ENCODE peak calls at places on chromosome 4, in seven cellular contexts. One of them, this sample, is unnamed.

GRCh38 chr4:176123710-176124407 is 58.2 kb downstream of the WDR17 start:
- DNase-seq in fibroblast of pulmonary artery: peak; percentile 21
- DNase-seq in brain microvascular endothelial cell: no peak
- DNase-seq in IMR-90: no peak
- DNase-seq in CD8-positive, alpha-beta T cell: no peak
- DNase-seq in tibial nerve: no peak
- DNase-seq in aorta: no peak
- DNase-seq in this sample: no peak

GRCh38 chr4:139595989-139596679 is 40.1 kb upstream of the SETD7 start:
- DNase-seq in fibroblast of pulmonary artery: peak; percentile 29
- DNase-seq in brain microvascular endothelial cell: peak; percentile 48
- DNase-seq in IMR-90: peak; percentile 56
- DNase-seq in CD8-positive, alpha-beta T cell: no peak
- DNase-seq in tibial nerve: peak; percentile 67
- DNase-seq in aorta: no peak
- DNase-seq in this sample: no peak

GRCh38 chr4:72286185-72286584 is 254.4 kb downstream of the NPFFR2 start:
- DNase-seq in fibroblast of pulmonary artery: peak; percentile 44
- DNase-seq in brain microvascular endothelial cell: no peak
- DNase-seq in IMR-90: peak; percentile 12
- DNase-seq in CD8-positive, alpha-beta T cell: no peak
- DNase-seq in tibial nerve: no peak
- DNase-seq in aorta: no peak
- DNase-seq in this sample: no peak

GRCh38 chr4:140408974-140409373 is 18.5 kb downstream of the CLGN start:
- DNase-seq in fibroblast of pulmonary artery: no peak
- DNase-seq in brain microvascular endothelial cell: no peak
- DNase-seq in IMR-90: no peak
- DNase-seq in CD8-positive, alpha-beta T cell: no peak
- DNase-seq in tibial nerve: no peak
- DNase-seq in aorta: no peak
- DNase-seq in this sample: no peak

GRCh38 chr4:153514001-153514526 is 47.9 kb downstream of the TMEM131L start:
- DNase-seq in fibroblast of pulmonary artery: peak; percentile 73
- DNase-seq in brain microvascular endothelial cell: peak; percentile 80
- DNase-seq in IMR-90: peak; percentile 66
- DNase-seq in CD8-positive, alpha-beta T cell: no peak
- DNase-seq in tibial nerve: no peak
- DNase-seq in aorta: no peak
- DNase-seq in this sample: no peak

GRCh38 chr4:64000241-64000640 is 409.0 kb downstream of the TECRL start:
- DNase-seq in fibroblast of pulmonary artery: no peak
- DNase-seq in brain microvascular endothelial cell: no peak
- DNase-seq in IMR-90: no peak
- DNase-seq in CD8-positive, alpha-beta T cell: no peak
- DNase-seq in tibial nerve: no peak
- DNase-seq in aorta: no peak
- DNase-seq in this sample: no peak

GRCh38 chr4:155377281-155377680 is 516 bp upstream of the MAP9 start:
- DNase-seq in fibroblast of pulmonary artery: peak; percentile 28
- DNase-seq in brain microvascular endothelial cell: peak; percentile 29
- DNase-seq in IMR-90: peak; percentile 15
- DNase-seq in CD8-positive, alpha-beta T cell: no peak
- DNase-seq in tibial nerve: no peak
- DNase-seq in aorta: no peak
- DNase-seq in this sample: no peak

GRCh38 chr4:102562995-102563394 is 61.8 kb downstream of the NFKB1 start:
- DNase-seq in fibroblast of pulmonary artery: no peak
- DNase-seq in brain microvascular endothelial cell: no peak
- DNase-seq in IMR-90: peak; percentile 48
- DNase-seq in CD8-positive, alpha-beta T cell: no peak
- DNase-seq in tibial nerve: no peak
- DNase-seq in aorta: no peak
- DNase-seq in this sample: no peak

GRCh38 chr4:28093071-28093470 is 1232.4 kb downstream of the STIM2 start:
- DNase-seq in fibroblast of pulmonary artery: no peak
- DNase-seq in brain microvascular endothelial cell: no peak
- DNase-seq in IMR-90: no peak
- DNase-seq in CD8-positive, alpha-beta T cell: no peak
- DNase-seq in tibial nerve: no peak
- DNase-seq in aorta: no peak
- DNase-seq in this sample: no peak

GRCh38 chr4:172245493-172245892 is 432.3 kb downstream of the GALNTL6 start:
- DNase-seq in fibroblast of pulmonary artery: no peak
- DNase-seq in brain microvascular endothelial cell: no peak
- DNase-seq in IMR-90: no peak
- DNase-seq in CD8-positive, alpha-beta T cell: no peak
- DNase-seq in tibial nerve: no peak
- DNase-seq in aorta: no peak
- DNase-seq in this sample: no peak

GRCh38 chr4:24805036-24805435 is 9.7 kb downstream of the SOD3 start:
- DNase-seq in fibroblast of pulmonary artery: no peak
- DNase-seq in brain microvascular endothelial cell: no peak
- DNase-seq in IMR-90: no peak
- DNase-seq in CD8-positive, alpha-beta T cell: no peak
- DNase-seq in tibial nerve: no peak
- DNase-seq in aorta: no peak
- DNase-seq in this sample: no peak

GRCh38 chr4:3871181-3871852 is 105.1 kb downstream of the ADRA2C start:
- DNase-seq in fibroblast of pulmonary artery: no peak
- DNase-seq in brain microvascular endothelial cell: no peak
- DNase-seq in IMR-90: no peak
- DNase-seq in CD8-positive, alpha-beta T cell: no peak
- DNase-seq in tibial nerve: no peak
- DNase-seq in aorta: peak; percentile 74
- DNase-seq in this sample: no peak

GRCh38 chr4:15665738-15666365 is 10.7 kb upstream of the FBXL5 start:
- DNase-seq in fibroblast of pulmonary artery: peak; percentile 76
- DNase-seq in brain microvascular endothelial cell: no peak
- DNase-seq in IMR-90: peak; percentile 58
- DNase-seq in CD8-positive, alpha-beta T cell: no peak
- DNase-seq in tibial nerve: no peak
- DNase-seq in aorta: no peak
- DNase-seq in this sample: no peak

GRCh38 chr4:1347410-1347864 is 429 bp downstream of the UVSSA start:
- DNase-seq in fibroblast of pulmonary artery: peak; percentile 88
- DNase-seq in brain microvascular endothelial cell: peak; percentile 79
- DNase-seq in IMR-90: peak; percentile 82
- DNase-seq in CD8-positive, alpha-beta T cell: peak; percentile 42
- DNase-seq in tibial nerve: peak; percentile 57
- DNase-seq in aorta: peak; percentile 92
- DNase-seq in this sample: no peak

GRCh38 chr4:74244049-74244448 is 64.2 kb upstream of the EPGN start:
- DNase-seq in fibroblast of pulmonary artery: no peak
- DNase-seq in brain microvascular endothelial cell: no peak
- DNase-seq in IMR-90: no peak
- DNase-seq in CD8-positive, alpha-beta T cell: no peak
- DNase-seq in tibial nerve: no peak
- DNase-seq in aorta: no peak
- DNase-seq in this sample: no peak

GRCh38 chr4:39706334-39706733 is 8.4 kb downstream of the UBE2K start:
- DNase-seq in fibroblast of pulmonary artery: peak; percentile 82
- DNase-seq in brain microvascular endothelial cell: peak; percentile 76
- DNase-seq in IMR-90: peak; percentile 89
- DNase-seq in CD8-positive, alpha-beta T cell: no peak
- DNase-seq in tibial nerve: no peak
- DNase-seq in aorta: peak; percentile 84
- DNase-seq in this sample: no peak

GRCh38 chr4:92234393-92235176 is 69.2 kb upstream of the GRID2 start:
- DNase-seq in fibroblast of pulmonary artery: peak; percentile 100
- DNase-seq in brain microvascular endothelial cell: peak; percentile 92
- DNase-seq in IMR-90: peak; percentile 100
- DNase-seq in CD8-positive, alpha-beta T cell: no peak
- DNase-seq in tibial nerve: no peak
- DNase-seq in aorta: no peak
- DNase-seq in this sample: no peak

GRCh38 chr4:174929346-174929745 is 11.2 kb downstream of the ADAM29 start:
- DNase-seq in fibroblast of pulmonary artery: no peak
- DNase-seq in brain microvascular endothelial cell: no peak
- DNase-seq in IMR-90: no peak
- DNase-seq in CD8-positive, alpha-beta T cell: no peak
- DNase-seq in tibial nerve: no peak
- DNase-seq in aorta: no peak
- DNase-seq in this sample: no peak

GRCh38 chr4:187172340-187172761 is 448.7 kb upstream of the FAT1 start:
- DNase-seq in fibroblast of pulmonary artery: peak; percentile 42
- DNase-seq in brain microvascular endothelial cell: peak; percentile 69
- DNase-seq in IMR-90: no peak
- DNase-seq in CD8-positive, alpha-beta T cell: no peak
- DNase-seq in tibial nerve: no peak
- DNase-seq in aorta: no peak
- DNase-seq in this sample: no peak

GRCh38 chr4:40221744-40222143 is 24.9 kb downstream of the RHOH start:
- DNase-seq in fibroblast of pulmonary artery: no peak
- DNase-seq in brain microvascular endothelial cell: no peak
- DNase-seq in IMR-90: no peak
- DNase-seq in CD8-positive, alpha-beta T cell: no peak
- DNase-seq in tibial nerve: no peak
- DNase-seq in aorta: no peak
- DNase-seq in this sample: no peak

GRCh38 chr4:10006604-10007435 is 14.5 kb downstream of the SLC2A9 start:
- DNase-seq in fibroblast of pulmonary artery: peak; percentile 37
- DNase-seq in brain microvascular endothelial cell: no peak
- DNase-seq in IMR-90: no peak
- DNase-seq in CD8-positive, alpha-beta T cell: no peak
- DNase-seq in tibial nerve: no peak
- DNase-seq in aorta: no peak
- DNase-seq in this sample: no peak

GRCh38 chr4:170088686-170089085 is 1.1 kb downstream of the AADAT start:
- DNase-seq in fibroblast of pulmonary artery: no peak
- DNase-seq in brain microvascular endothelial cell: no peak
- DNase-seq in IMR-90: no peak
- DNase-seq in CD8-positive, alpha-beta T cell: no peak
- DNase-seq in tibial nerve: no peak
- DNase-seq in aorta: no peak
- DNase-seq in this sample: no peak
- H3K4me3 ChIP-seq in fibroblast of pulmonary artery: peak overlapping the region; percentile 71
- H3K4me3 ChIP-seq in brain microvascular endothelial cell: peak overlapping the region; percentile 82
- H3K4me3 ChIP-seq in IMR-90: no peak overlapping the region
- H3K4me3 ChIP-seq in CD8-positive, alpha-beta T cell: no peak overlapping the region
- H3K4me3 ChIP-seq in tibial nerve: peak overlapping the region; percentile 68
- H3K4me3 ChIP-seq in aorta: no peak overlapping the region
- H3K4me3 ChIP-seq in this sample: no peak overlapping the region

GRCh38 chr4:56050584-56050983 is 101.8 kb downstream of the CEP135 start:
- DNase-seq in fibroblast of pulmonary artery: no peak
- DNase-seq in brain microvascular endothelial cell: no peak
- DNase-seq in IMR-90: no peak
- DNase-seq in CD8-positive, alpha-beta T cell: no peak
- DNase-seq in tibial nerve: no peak
- DNase-seq in aorta: no peak
- DNase-seq in this sample: no peak
- H3K4me3 ChIP-seq in fibroblast of pulmonary artery: peak overlapping the region; percentile 66
- H3K4me3 ChIP-seq in brain microvascular endothelial cell: no peak overlapping the region
- H3K4me3 ChIP-seq in IMR-90: no peak overlapping the region
- H3K4me3 ChIP-seq in CD8-positive, alpha-beta T cell: no peak overlapping the region
- H3K4me3 ChIP-seq in tibial nerve: no peak overlapping the region
- H3K4me3 ChIP-seq in aorta: no peak overlapping the region
- H3K4me3 ChIP-seq in this sample: no peak overlapping the region

DNA sequence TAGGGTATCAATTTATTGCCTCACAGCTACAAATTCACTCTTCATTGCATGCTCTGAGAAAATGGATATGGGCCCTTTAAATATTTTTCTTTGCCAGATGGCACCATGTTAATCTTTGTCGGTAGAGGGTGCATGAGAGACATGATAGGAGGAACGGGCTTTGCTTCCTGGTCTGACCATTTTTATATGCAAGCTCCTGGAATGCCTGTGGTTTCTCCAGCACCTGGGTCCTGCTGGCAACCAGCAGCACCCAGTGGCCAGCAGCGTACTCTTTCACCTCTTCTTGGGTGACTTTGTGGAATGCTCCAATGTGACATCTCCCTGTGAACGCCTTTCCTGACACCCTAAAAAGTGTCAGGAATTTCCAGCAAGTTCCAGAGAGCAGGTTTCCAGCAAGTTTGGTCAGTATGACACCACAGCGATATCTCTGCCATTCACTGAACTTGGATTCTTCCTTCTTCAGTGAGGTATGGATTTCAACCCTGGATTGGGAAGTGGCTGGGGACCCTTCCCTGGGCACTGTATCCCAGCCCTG is 140.3 kb upstream of the PGRMC2 start:
- DNase-seq in fibroblast of pulmonary artery: peak; percentile 86
- DNase-seq in brain microvascular endothelial cell: peak; percentile 55
- DNase-seq in IMR-90: peak; percentile 68
- DNase-seq in CD8-positive, alpha-beta T cell: no peak
- DNase-seq in tibial nerve: peak; percentile 15
- DNase-seq in aorta: no peak
- DNase-seq in this sample: no peak
- H3K4me3 ChIP-seq in fibroblast of pulmonary artery: peak overlapping the region; percentile 2
- H3K4me3 ChIP-seq in brain microvascular endothelial cell: no peak overlapping the region
- H3K4me3 ChIP-seq in IMR-90: no peak overlapping the region
- H3K4me3 ChIP-seq in CD8-positive, alpha-beta T cell: no peak overlapping the region
- H3K4me3 ChIP-seq in tibial nerve: no peak overlapping the region
- H3K4me3 ChIP-seq in aorta: no peak overlapping the region
- H3K4me3 ChIP-seq in this sample: no peak overlapping the region

DNA sequence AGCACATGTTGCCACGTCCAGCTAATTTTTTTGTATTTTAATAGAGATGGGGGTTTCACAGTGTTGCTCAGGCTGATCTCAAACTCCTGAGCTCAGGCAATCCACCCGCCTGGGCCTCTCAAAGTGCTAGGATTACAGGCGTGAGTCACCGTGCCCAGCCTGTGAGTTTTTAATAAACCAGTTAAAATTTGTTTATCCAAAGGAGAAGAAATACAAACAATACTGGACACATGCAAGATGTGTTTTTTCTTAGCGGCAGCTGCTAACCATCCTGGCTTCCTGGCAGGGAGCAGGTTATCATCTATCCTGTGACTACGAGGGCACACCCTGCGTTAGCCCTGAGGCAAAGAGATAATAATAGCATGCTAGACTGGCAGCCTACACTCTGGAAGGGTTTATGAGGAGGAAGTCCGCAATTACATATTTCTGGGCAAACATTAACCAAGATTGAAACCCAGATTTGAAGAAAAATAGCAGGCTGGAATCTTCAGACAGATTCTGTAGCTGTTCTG is 191.4 kb downstream of the SPRY1 start:
- DNase-seq in fibroblast of pulmonary artery: peak; percentile 59
- DNase-seq in brain microvascular endothelial cell: peak; percentile 65
- DNase-seq in IMR-90: peak; percentile 93
- DNase-seq in CD8-positive, alpha-beta T cell: no peak
- DNase-seq in tibial nerve: no peak
- DNase-seq in aorta: no peak
- DNase-seq in this sample: no peak
- H3K4me3 ChIP-seq in fibroblast of pulmonary artery: no peak overlapping the region
- H3K4me3 ChIP-seq in brain microvascular endothelial cell: no peak overlapping the region
- H3K4me3 ChIP-seq in IMR-90: no peak overlapping the region
- H3K4me3 ChIP-seq in CD8-positive, alpha-beta T cell: no peak overlapping the region
- H3K4me3 ChIP-seq in tibial nerve: no peak overlapping the region
- H3K4me3 ChIP-seq in aorta: no peak overlapping the region
- H3K4me3 ChIP-seq in this sample: no peak overlapping the region

GRCh38 chr4:68324509-68325262 is 25.2 kb downstream of the YTHDC1 start:
- DNase-seq in fibroblast of pulmonary artery: no peak
- DNase-seq in brain microvascular endothelial cell: no peak
- DNase-seq in IMR-90: no peak
- DNase-seq in CD8-positive, alpha-beta T cell: no peak
- DNase-seq in tibial nerve: no peak
- DNase-seq in aorta: no peak
- DNase-seq in this sample: no peak
- H3K4me3 ChIP-seq in fibroblast of pulmonary artery: no peak overlapping the region
- H3K4me3 ChIP-seq in brain microvascular endothelial cell: no peak overlapping the region
- H3K4me3 ChIP-seq in IMR-90: no peak overlapping the region
- H3K4me3 ChIP-seq in CD8-positive, alpha-beta T cell: no peak overlapping the region
- H3K4me3 ChIP-seq in tibial nerve: no peak overlapping the region
- H3K4me3 ChIP-seq in aorta: no peak overlapping the region
- H3K4me3 ChIP-seq in this sample: no peak overlapping the region